ENCODE peak calls at places on chromosomes 7 and 10, in ten cellular contexts. C is stimulated activated CD8-positive, alpha-beta memory T cell treated with anti-CD3 and anti-CD28 coated beads, Interleukin-15, amount 100 ng/mL, for 24 hours; K is stimulated activated CD4-positive, alpha-beta T cell treated with anti-CD3 and anti-CD28 coated beads, Interleukin-12 subunit alpha, Interleukin-12 subunit beta, amount 100 ng/mL, for 4 hours; Y is Kasumi-1; D is lower lobe of right lung; V is T-cell; E is progenitor cell of endocrine pancreas; O is OCI-LY7; X is SHP77 treated with DMSO at 0.1 percent for 48 hours; U is AG04450. L is an unnamed sample.

GRCh38 chr10:79171504-79171903 is 102.7 kb downstream of the ZMIZ1 start:
- DNase-seq in K (no peak), O (no peak), D (no peak), C (no peak), X (no peak), U (no peak), V (no peak), E (no peak), Y (no peak), L (no peak)

GRCh38 chr10:12097791-12098190 is 29.0 kb downstream of the DHTKD1 start:
- DNase-seq in U (no peak), D (no peak), X (no peak), V (no peak), E (no peak), C (no peak), K (no peak), Y (no peak), O (no peak), L (peak; percentile 28)

GRCh38 chr7:104980969-104981670 is 32.9 kb upstream of the KMT2E start:
- DNase-seq in U (no peak), E (no peak), D (no peak), O (peak; percentile 84), C (no peak), V (no peak), K (no peak), Y (peak; percentile 89), X (peak; percentile 40), L (peak; percentile 65)

GRCh38 chr7:137038706-137039105 is 170.3 kb downstream of the CHRM2 start:
- DNase-seq in O (no peak), E (no peak), X (no peak), D (no peak), Y (no peak), U (no peak), V (no peak), K (no peak), C (no peak), L (peak; percentile 60)

GRCh38 chr10:5089869-5090268 is 4.3 kb upstream of the AKR1C3 start:
- DNase-seq in V (no peak), Y (peak; percentile 68), U (no peak), O (peak; percentile 11), C (no peak), X (peak; percentile 96), E (no peak), K (no peak), D (no peak), L (peak; percentile 48)

GRCh38 chr7:100556541-100556940 is 17.2 kb downstream of the SAP25 start:
- DNase-seq in X (no peak), Y (peak; percentile 46), D (no peak), C (no peak), E (no peak), V (no peak), K (no peak), O (no peak), U (no peak), L (peak; percentile 50)

GRCh38 chr10:91978585-91978984 is 55.0 kb downstream of the BTAF1 start:
- DNase-seq in C (no peak), E (no peak), U (no peak), O (no peak), K (no peak), Y (no peak), D (no peak), V (no peak), X (no peak), L (no peak)

GRCh38 chr10:69819713-69820506 is 18.2 kb downstream of the COL13A1 start:
- DNase-seq in U (no peak), Y (peak; percentile 17), X (no peak), K (no peak), D (no peak), O (no peak), E (no peak), C (no peak), V (no peak), L (peak; percentile 89)

GRCh38 chr10:132847856-132848255 is 61.9 kb upstream of the NKX6-2 start:
- DNase-seq in X (no peak), V (no peak), U (no peak), C (no peak), O (no peak), D (no peak), Y (peak; percentile 38), K (no peak), E (no peak), L (no peak)

GRCh38 chr7:109879429-109879828 is 1211.5 kb upstream of the LRRN3 start:
- DNase-seq in E (no peak), D (no peak), K (no peak), Y (no peak), X (peak; percentile 82), C (no peak), V (no peak), O (no peak), U (no peak), L (no peak)

GRCh38 chr7:134553976-134554375 is 5.1 kb downstream of the AKR1B15 start:
- DNase-seq in C (no peak), X (no peak), K (no peak), E (no peak), Y (no peak), O (peak; percentile 14), D (no peak), V (no peak), U (no peak), L (no peak)